ENCODE peak calls at places on chromosomes 1 and 21, in six cellular contexts. R is neural progenitor cell, J is hepatocyte, T is sigmoid colon, Q is kidney, E is breast epithelium. P is an unnamed sample. For H3K4me1, the result is how much of the 10 kb centered on the place peaks cover.

GRCh38 chr21:31857096-31857495 is 15.7 kb upstream of the HUNK start:
- DNase-seq in T (no peak), R (no peak), Q (no peak), J (no peak), E (no peak), P (peak)

GRCh38 chr1:52928083-52928404 is 968 bp downstream of the SCP2 start:
- DNase-seq in T (no peak), E (no peak), J (no peak), Q (no peak), R (no peak), P (no peak)

GRCh38 chr1:235060607-235061470 is 67.8 kb downstream of the TOMM20 start:
- DNase-seq in R (peak), J (peak), Q (peak), E (no peak), T (no peak), P (no peak)

GRCh38 chr1:3673381-3674099 is 21.2 kb downstream of the TP73 start:
- DNase-seq in R (no peak), Q (peak), T (no peak), J (no peak), E (no peak), P (no peak)

GRCh38 chr1:227788279-227789041 is 27.0 kb upstream of the PRSS38 start:
- DNase-seq in J (peak), R (peak), Q (peak), E (peak), T (peak), P (peak)

GRCh38 chr1:8323706-8324105 is 5.8 kb downstream of the SLC45A1 start:
- DNase-seq in T (no peak), E (no peak), R (no peak), Q (no peak), J (no peak), P (no peak)

GRCh38 chr1:38246955-38247952 is 200.7 kb upstream of the POU3F1 start:
- DNase-seq in R (peak), J (peak), T (no peak), Q (peak), E (no peak), P (no peak)

GRCh38 chr21:16084776-16085364 is 355.1 kb downstream of the USP25 start:
- DNase-seq in J (no peak), E (no peak), R (no peak), Q (no peak), T (peak), P (peak)

GRCh38 chr1:2588661-2589330 is 2.2 kb downstream of the PRXL2B start:
- DNase-seq in R (no peak), Q (peak), E (no peak), T (no peak), J (no peak), P (no peak)

GRCh38 chr1:15584489-15585363 is at the start of gene AGMAT:
- DNase-seq in T (no peak), J (peak), E (peak), Q (peak), R (peak), P (no peak)

GRCh38 chr1:20654104-20654690 is 7.0 kb downstream of the DDOST start:
- DNase-seq in T (peak), J (no peak), R (no peak), Q (no peak), E (no peak), P (no peak)

GRCh38 chr1:13469343-13469742 is 44.5 kb downstream of the LRRC38 start:
- DNase-seq in T (no peak), J (peak), R (peak), Q (no peak), E (no peak), P (no peak)

GRCh38 chr1:18480315-18481189 is at the start of gene KLHDC7A:
- DNase-seq in J (peak), Q (peak), T (peak), E (no peak), R (peak), P (no peak)

GRCh38 chr1:37305841-37306240 is 168.5 kb upstream of the ZC3H12A start:
- DNase-seq in Q (no peak), R (no peak), J (no peak), E (no peak), T (no peak), P (no peak)

GRCh38 chr1:14181191-14181793 is 417.2 kb upstream of the KAZN start:
- DNase-seq in T (no peak), R (peak), Q (no peak), J (no peak), E (no peak), P (no peak)

GRCh38 chr1:9784508-9785133 is 39.1 kb downstream of the CLSTN1 start:
- DNase-seq in T (peak), Q (no peak), E (no peak), R (peak), J (peak), P (no peak)

GRCh38 chr1:52632732-52633290 is at the start of gene SHISAL2A:
- DNase-seq in T (no peak), R (peak), J (peak), E (no peak), Q (peak), P (no peak)

GRCh38 chr1:65372557-65372956 is 47.9 kb upstream of the LEPR start:
- DNase-seq in J (no peak), E (no peak), R (no peak), T (no peak), Q (no peak), P (no peak)

GRCh38 chr1:67726224-67726623 is 41.2 kb downstream of the GADD45A start:
- DNase-seq in R (no peak), T (no peak), Q (no peak), J (no peak), E (no peak), P (no peak)

GRCh38 chr1:151491641-151492040 is 19.5 kb upstream of the CGN start:
- DNase-seq in T (no peak), Q (no peak), J (no peak), R (no peak), E (no peak), P (no peak)

GRCh38 chr1:5465281-5465680 is 526.9 kb downstream of the NPHP4 start:
- DNase-seq in Q (no peak), R (no peak), J (no peak), T (no peak), E (no peak), P (no peak)

GRCh38 chr1:153392822-153393221 is 1.9 kb upstream of the S100A8 start:
- DNase-seq in E (no peak), R (no peak), J (no peak), T (no peak), Q (no peak), P (no peak)

GRCh38 chr1:14037101-14037807 is 337.3 kb downstream of the PRDM2 start:
- DNase-seq in T (no peak), R (no peak), Q (no peak), J (no peak), E (no peak), P (no peak)

GRCh38 chr1:41643422-41643821 is 158.9 kb upstream of the EDN2 start:
- DNase-seq in J (no peak), T (no peak), R (no peak), Q (no peak), E (no peak), P (no peak)

GRCh38 chr1:210257698-210258395 is 25.3 kb downstream of the SERTAD4 start:
- DNase-seq in E (no peak), Q (peak), J (no peak), T (peak), R (no peak), P (no peak)

GRCh38 chr21:42818328-42818749 is 61.0 kb downstream of the WDR4 start:
- DNase-seq in Q (peak), R (peak), E (peak), J (peak), T (peak), P (peak)

GRCh38 chr1:228887956-228888355 is 152.7 kb downstream of the RHOU start:
- DNase-seq in J (no peak), T (no peak), R (no peak), E (no peak), Q (no peak), P (no peak)

GRCh38 chr1:119674835-119675289 is 26.8 kb upstream of the ZNF697 start:
- DNase-seq in E (no peak), Q (no peak), R (no peak), T (peak), J (no peak), P (no peak)

GRCh38 chr21:43206231-43207042 is 37.6 kb downstream of the CRYAA start:
- DNase-seq in E (peak), R (no peak), Q (peak), T (peak), J (no peak), P (no peak)

GRCh38 chr1:99849413-99849743 is 783 bp upstream of the AGL start:
- DNase-seq in R (no peak), T (no peak), J (peak), E (no peak), Q (no peak), P (no peak)

GRCh38 chr1:241838831-241839365 is 9.1 kb upstream of the EXO1 start:
- DNase-seq in Q (no peak), T (no peak), R (no peak), E (no peak), J (no peak), P (no peak)

GRCh38 chr1:221868894-221869293 is 127.0 kb upstream of the DUSP10 start:
- DNase-seq in J (no peak), Q (no peak), T (no peak), R (no peak), E (no peak), P (no peak)

GRCh38 chr1:222034790-222035189 is 292.9 kb upstream of the DUSP10 start:
- DNase-seq in T (no peak), Q (no peak), E (no peak), R (no peak), J (no peak), P (no peak)

GRCh38 chr1:176341656-176342055 is 121.3 kb upstream of the PAPPA2 start:
- DNase-seq in J (no peak), R (no peak), T (no peak), Q (no peak), E (no peak), P (no peak)

GRCh38 chr1:85024736-85025135 is 23.6 kb downstream of the MCOLN3 start:
- DNase-seq in T (no peak), E (no peak), J (no peak), R (no peak), Q (no peak), P (no peak)
- TF ChIP-seq CTCF in T (no peak), E (no peak), J (no peak), R (peak), Q (no peak), P (no peak)

GRCh38 chr1:36096500-36097412 is 8.1 kb downstream of the ADPRS start:
- DNase-seq in J (peak), Q (peak), T (no peak), R (peak), E (no peak), P (no peak)

GRCh38 chr1:36094621-36095061 is 5.9 kb downstream of the ADPRS start:
- DNase-seq in R (no peak), Q (peak), E (no peak), T (peak), J (no peak), P (no peak)

GRCh38 chr1:36097693-36098585 is 9.2 kb downstream of the ADPRS start:
- DNase-seq in J (peak), R (no peak), E (no peak), Q (no peak), T (no peak), P (no peak)

GRCh38 chr1:36093919-36094318 is 5.2 kb downstream of the ADPRS start:
- DNase-seq in R (no peak), Q (no peak), T (peak), J (no peak), E (no peak), P (no peak)

GRCh38 chr1:36095760-36096405 is 7.2 kb downstream of the ADPRS start:
- DNase-seq in J (peak), R (no peak), T (no peak), Q (peak), E (no peak), P (no peak)
- H3K4me1 ChIP-seq in J (under half), R (under half), T (under half), Q (under half), E (under half), P (under half)

GRCh38 chr1:94553323-94553730 is 11.8 kb upstream of the F3 start:
- DNase-seq in E (no peak), R (no peak), J (no peak), Q (no peak), T (no peak), P (no peak)
- TF ChIP-seq CTCF in E (no peak), R (no peak), J (no peak), Q (no peak), T (no peak), P (no peak)

DNA sequence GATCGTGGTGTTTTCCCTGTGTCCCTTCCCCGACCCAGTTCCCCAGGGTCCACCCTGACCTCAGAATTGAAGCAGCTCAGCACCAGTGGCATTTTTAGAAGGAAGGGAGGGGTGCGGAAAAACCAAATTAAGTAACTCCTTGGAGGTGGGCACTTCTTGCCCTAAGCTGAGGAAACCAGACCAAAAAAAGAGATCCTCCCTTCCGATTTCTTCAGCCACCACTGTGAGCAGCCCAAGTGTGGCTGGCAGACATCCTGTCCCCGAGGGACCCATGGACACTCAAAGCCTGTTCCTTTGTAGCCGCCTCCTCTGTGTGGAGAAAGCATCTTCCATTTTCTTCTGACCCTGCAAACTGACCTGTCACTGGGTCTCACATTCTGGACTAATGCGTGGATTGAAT is 31.3 kb downstream of the KIRREL1 start:
- DNase-seq in Q (no peak), J (no peak), T (no peak), E (no peak), R (no peak), P (no peak)
- H3K4me1 ChIP-seq in Q (under half), J (under half), T (half or more), E (under half), R (half or more), P (half or more)

GRCh38 chr21:44337941-44338895 is 972 bp downstream of the CFAP410 start:
- DNase-seq in E (no peak), T (peak), Q (peak), R (peak), J (peak), P (peak)
- TF ChIP-seq CTCF in E (no peak), T (peak), Q (peak), R (peak), J (peak), P (peak)

DNA sequence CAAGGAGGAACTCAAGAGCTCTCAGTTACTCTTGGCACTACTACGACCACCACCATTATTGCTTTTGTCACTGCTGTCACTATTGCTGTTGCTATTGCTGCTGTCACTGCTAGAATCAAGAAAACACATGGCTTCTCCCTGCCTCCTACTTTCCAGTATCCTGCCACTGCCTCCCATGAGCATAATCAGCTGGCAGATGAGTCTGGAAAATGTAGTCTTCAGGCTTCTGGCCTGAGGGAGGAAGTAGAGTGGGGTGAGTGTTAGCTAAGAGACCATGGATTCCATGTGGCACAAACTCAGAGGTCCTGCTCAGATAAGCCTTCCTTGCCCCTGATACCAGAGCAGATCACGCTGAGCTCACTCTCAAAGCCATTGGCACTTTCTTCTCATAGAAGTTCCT is 71.4 kb upstream of the CNIH3 start:
- DNase-seq in J (no peak), Q (no peak), E (no peak), T (no peak), R (no peak), P (no peak)
- H3K4me1 ChIP-seq in J (under half), Q (under half), E (under half), T (under half), R (under half), P (under half)

GRCh38 chr21:45356251-45356650 is 48.7 kb upstream of the COL18A1 start:
- DNase-seq in J (no peak), Q (peak), T (no peak), E (no peak), R (no peak), P (no peak)
- TF ChIP-seq CTCF in J (no peak), Q (no peak), T (no peak), E (no peak), R (peak), P (no peak)